ENCODE peak calls at places on chromosomes 2 and 18, in seven cellular contexts. N is HTR-8/SVneo, C is skeletal muscle cell, A is COR-L47, Q is HS-5, I is SW480, W is NCI-H774. Z is an unnamed sample.

GRCh38 chr2:138090330-138090729 is 126.1 kb downstream of the HNMT start:
- DNase-seq in N (peak), I (peak), A (peak), C (no peak), Q (no peak), W (peak), Z (peak)

GRCh38 chr18:62118324-62118723 is 68.5 kb downstream of the PIGN start:
- DNase-seq in I (no peak), N (no peak), W (no peak), C (peak), A (no peak), Q (no peak), Z (peak)

GRCh38 chr2:112795720-112796119 is 11.4 kb upstream of the IL1A start:
- DNase-seq in A (no peak), C (no peak), W (no peak), Q (no peak), I (no peak), N (no peak), Z (no peak)

GRCh38 chr2:218811382-218811781 is 20.2 kb downstream of the PRKAG3 start:
- DNase-seq in Q (no peak), W (no peak), A (no peak), I (no peak), C (no peak), N (no peak), Z (no peak)

GRCh38 chr2:230664128-230664527 is 48.5 kb upstream of the CAB39 start:
- DNase-seq in C (no peak), Q (no peak), A (no peak), I (no peak), N (no peak), W (no peak), Z (no peak)

GRCh38 chr2:43136011-43136799 is 90.2 kb downstream of the ZFP36L2 start:
- DNase-seq in C (no peak), N (no peak), A (no peak), Q (no peak), W (no peak), I (no peak), Z (no peak)

GRCh38 chr2:8511868-8512612 is 169.8 kb upstream of the ID2 start:
- DNase-seq in Q (peak), I (peak), N (no peak), C (no peak), W (no peak), A (no peak), Z (peak)

GRCh38 chr2:47172922-47173695 is 18.0 kb upstream of the STPG4 start:
- DNase-seq in Q (no peak), I (no peak), A (no peak), C (no peak), N (no peak), W (no peak), Z (no peak)

GRCh38 chr2:235080108-235080507 is 128.3 kb downstream of the SH3BP4 start:
- DNase-seq in A (no peak), I (no peak), C (no peak), N (no peak), W (no peak), Q (no peak), Z (peak)

GRCh38 chr2:240932001-240932723 is 26.0 kb downstream of the CROCC2 start:
- DNase-seq in N (no peak), A (no peak), Q (no peak), W (no peak), I (no peak), C (no peak), Z (no peak)

GRCh38 chr2:111634050-111634784 is 249.8 kb downstream of the ANAPC1 start:
- DNase-seq in I (no peak), A (no peak), Q (no peak), W (no peak), C (no peak), N (no peak), Z (no peak)

GRCh38 chr2:38535745-38536506 is 66.8 kb downstream of the HNRNPLL start:
- DNase-seq in I (peak), N (peak), C (no peak), W (peak), Q (peak), A (peak), Z (peak)

GRCh38 chr18:371616-371998 is 103.8 kb upstream of the THOC1 start:
- DNase-seq in W (no peak), A (no peak), I (no peak), Q (no peak), C (no peak), N (no peak), Z (peak)

GRCh38 chr2:7427293-7428060 is 510.3 kb downstream of the RNF144A start:
- DNase-seq in N (peak), I (peak), A (peak), C (peak), W (peak), Q (peak), Z (peak)

GRCh38 chr2:98944786-98945185 is 8.8 kb upstream of the CRACDL start:
- DNase-seq in N (no peak), C (peak), A (no peak), W (no peak), I (no peak), Q (no peak), Z (peak)

GRCh38 chr2:172038604-172039003 is 38.9 kb downstream of the METAP1D start:
- DNase-seq in I (no peak), A (no peak), W (no peak), Q (peak), N (peak), C (peak), Z (peak)

GRCh38 chr2:215794829-215795546 is 218.4 kb downstream of the MREG start:
- DNase-seq in C (no peak), I (no peak), N (no peak), W (no peak), Q (no peak), A (no peak), Z (no peak)

GRCh38 chr18:61606759-61607158 is 273.5 kb downstream of the CDH20 start:
- DNase-seq in Q (peak), I (peak), W (no peak), C (peak), A (peak), N (peak), Z (peak)

GRCh38 chr2:220521591-220521990 is 894.2 kb downstream of the SLC4A3 start:
- DNase-seq in I (no peak), W (no peak), N (no peak), Q (no peak), C (no peak), A (no peak), Z (no peak)

GRCh38 chr2:99337931-99338580 is 867 bp downstream of the EIF5B start:
- DNase-seq in I (peak), A (no peak), Q (peak), C (no peak), N (peak), W (no peak), Z (no peak)

GRCh38 chr2:192500550-192501200 is 305.9 kb upstream of the TMEFF2 start:
- DNase-seq in N (peak), A (no peak), I (peak), C (peak), W (no peak), Q (peak), Z (no peak)

GRCh38 chr2:98543842-98544241 is 64.5 kb downstream of the COA5 start:
- DNase-seq in N (no peak), C (no peak), W (no peak), I (no peak), Q (no peak), A (no peak), Z (no peak)

GRCh38 chr18:8797206-8797605 is 91.8 kb downstream of the MTCL1 start:
- DNase-seq in A (no peak), Q (no peak), N (no peak), I (peak), C (no peak), W (no peak), Z (no peak)

GRCh38 chr2:121080013-121080772 is 204.8 kb downstream of the TFCP2L1 start:
- DNase-seq in C (no peak), W (peak), Q (no peak), A (peak), I (peak), N (peak), Z (peak)

GRCh38 chr2:86185517-86186212 is 9.6 kb downstream of the IMMT start:
- DNase-seq in N (no peak), Q (no peak), I (no peak), A (no peak), C (no peak), W (no peak), Z (no peak)

GRCh38 chr18:26545335-26545734 is 3.0 kb downstream of the KCTD1 start:
- DNase-seq in W (no peak), A (no peak), C (no peak), I (no peak), N (no peak), Q (no peak), Z (no peak)

GRCh38 chr2:239662413-239663120 is 261.7 kb upstream of the HDAC4 start:
- DNase-seq in I (no peak), Q (no peak), W (no peak), N (no peak), C (no peak), A (no peak), Z (no peak)

GRCh38 chr18:58611471-58612131 is 17.3 kb downstream of the ALPK2 start:
- DNase-seq in C (no peak), Q (no peak), W (no peak), I (no peak), N (no peak), A (no peak), Z (no peak)

GRCh38 chr2:203532957-203533695 is 2.0 kb downstream of the RAPH1 start:
- DNase-seq in W (no peak), Q (no peak), I (peak), C (no peak), N (peak), A (peak), Z (peak)

Z was measured in AG08395.